ENCODE peak calls at places on chromosome 2, in seven cellular contexts. W is HCT116, M is OCI-LY7, V is tibial nerve, B is adrenal gland, F is GM06990, H is psoas muscle. J is an unnamed sample.

GRCh38 chr2:241632478-241633325 is 4.3 kb downstream of the THAP4 start:
- DNase-seq in W (no peak), V (no peak), B (no peak), H (no peak), M (no peak), F (no peak), J (no peak)

GRCh38 chr2:96869281-96869823 is 528 bp downstream of the SEMA4C start:
- DNase-seq in W (peak; percentile 19), H (peak; percentile 87), M (no peak), B (peak; percentile 85), F (no peak), V (peak; percentile 74), J (no peak)

GRCh38 chr2:127080941-127081769 is 25.8 kb downstream of the BIN1 start:
- DNase-seq in M (peak; percentile 19), V (no peak), W (no peak), B (peak; percentile 91), F (peak; percentile 53), H (peak; percentile 98), J (no peak)

GRCh38 chr2:180622122-180622918 is 358.1 kb upstream of the UBE2E3 start:
- DNase-seq in V (no peak), F (no peak), H (no peak), W (no peak), M (no peak), B (no peak), J (no peak)

GRCh38 chr2:207786956-207787516 is 17.3 kb upstream of the FZD5 start:
- DNase-seq in B (peak; percentile 29), V (no peak), H (no peak), M (no peak), W (no peak), F (no peak), J (no peak)

GRCh38 chr2:219570194-219570923 is 980 bp downstream of the OBSL1 start:
- DNase-seq in M (no peak), H (peak; percentile 81), V (no peak), B (peak; percentile 52), W (no peak), F (no peak), J (no peak)

GRCh38 chr2:54279385-54279784 is 23.4 kb upstream of the TSPYL6 start:
- DNase-seq in H (no peak), F (no peak), M (no peak), W (no peak), B (no peak), V (no peak), J (no peak)

GRCh38 chr2:71782323-71782722 is 329.0 kb downstream of the DYSF start:
- DNase-seq in B (no peak), M (no peak), F (no peak), V (no peak), H (no peak), W (no peak), J (no peak)

GRCh38 chr2:162073776-162074578 is at the start of gene DPP4:
- DNase-seq in H (peak; percentile 55), B (peak; percentile 44), V (no peak), F (peak; percentile 71), M (no peak), W (no peak), J (no peak)

GRCh38 chr2:221501210-221501882 is 70.8 kb downstream of the EPHA4 start:
- DNase-seq in H (no peak), W (no peak), M (no peak), F (no peak), B (no peak), V (no peak), J (no peak)

GRCh38 chr2:67733517-67733916 is 329.3 kb downstream of the C1D start:
- DNase-seq in M (peak; percentile 46), F (no peak), B (peak; percentile 43), W (peak; percentile 12), H (no peak), V (no peak), J (no peak)

GRCh38 chr2:130337735-130338325 is 4.9 kb upstream of the IMP4 start:
- DNase-seq in H (no peak), W (no peak), V (no peak), B (no peak), F (no peak), M (no peak), J (no peak)

GRCh38 chr2:241073166-241074064 is 28.7 kb downstream of the MTERF4 start:
- DNase-seq in M (no peak), V (no peak), H (no peak), F (no peak), B (peak; percentile 16), W (no peak), J (no peak)

GRCh38 chr2:38146302-38146916 is 70.5 kb upstream of the CYP1B1 start:
- DNase-seq in B (peak; percentile 55), M (no peak), V (no peak), F (peak; percentile 71), W (peak; percentile 37), H (peak; percentile 53), J (peak; percentile 38)

GRCh38 chr2:102111823-102112222 is 30.7 kb upstream of the IL1R1 start:
- DNase-seq in B (no peak), W (no peak), F (no peak), H (no peak), V (no peak), M (no peak), J (no peak)

GRCh38 chr2:229090231-229090630 is 180.9 kb downstream of the PID1 start:
- DNase-seq in V (no peak), H (no peak), W (no peak), B (peak; percentile 51), F (no peak), M (no peak), J (no peak)

GRCh38 chr2:66548422-66548821 is 113.5 kb downstream of the MEIS1 start:
- DNase-seq in B (no peak), H (no peak), W (no peak), F (no peak), V (no peak), M (no peak), J (no peak)

GRCh38 chr2:97997774-97998392 is 2.1 kb upstream of the TMEM131 start:
- DNase-seq in H (no peak), V (no peak), B (no peak), M (no peak), F (no peak), W (no peak), J (no peak)

GRCh38 chr2:189628817-189629552 is 32.3 kb upstream of the ASNSD1 start:
- DNase-seq in B (no peak), W (no peak), F (no peak), V (no peak), H (no peak), M (no peak), J (no peak)
- TF ChIP-seq CTCF in B (peak; percentile 33), W (no peak), F (no peak), V (no peak), H (peak; percentile 8), M (no peak), J (no peak)

GRCh38 chr2:106882658-106883057 is 3.3 kb downstream of the ST6GAL2 start:
- DNase-seq in W (no peak), M (no peak), H (no peak), F (no peak), V (no peak), B (no peak), J (no peak)

GRCh38 chr2:106885326-106885725 is 641 bp downstream of the ST6GAL2 start:
- DNase-seq in V (no peak), F (no peak), H (no peak), W (no peak), M (no peak), B (no peak), J (no peak)

GRCh38 chr2:106890611-106891010 is 4.6 kb upstream of the ST6GAL2 start:
- DNase-seq in B (no peak), M (no peak), V (no peak), H (no peak), W (no peak), F (no peak), J (no peak)

GRCh38 chr2:106886916-106887758 is 1.2 kb upstream of the ST6GAL2 start:
- DNase-seq in W (no peak), V (no peak), M (no peak), F (peak; percentile 6), B (no peak), H (no peak), J (no peak)

DNA sequence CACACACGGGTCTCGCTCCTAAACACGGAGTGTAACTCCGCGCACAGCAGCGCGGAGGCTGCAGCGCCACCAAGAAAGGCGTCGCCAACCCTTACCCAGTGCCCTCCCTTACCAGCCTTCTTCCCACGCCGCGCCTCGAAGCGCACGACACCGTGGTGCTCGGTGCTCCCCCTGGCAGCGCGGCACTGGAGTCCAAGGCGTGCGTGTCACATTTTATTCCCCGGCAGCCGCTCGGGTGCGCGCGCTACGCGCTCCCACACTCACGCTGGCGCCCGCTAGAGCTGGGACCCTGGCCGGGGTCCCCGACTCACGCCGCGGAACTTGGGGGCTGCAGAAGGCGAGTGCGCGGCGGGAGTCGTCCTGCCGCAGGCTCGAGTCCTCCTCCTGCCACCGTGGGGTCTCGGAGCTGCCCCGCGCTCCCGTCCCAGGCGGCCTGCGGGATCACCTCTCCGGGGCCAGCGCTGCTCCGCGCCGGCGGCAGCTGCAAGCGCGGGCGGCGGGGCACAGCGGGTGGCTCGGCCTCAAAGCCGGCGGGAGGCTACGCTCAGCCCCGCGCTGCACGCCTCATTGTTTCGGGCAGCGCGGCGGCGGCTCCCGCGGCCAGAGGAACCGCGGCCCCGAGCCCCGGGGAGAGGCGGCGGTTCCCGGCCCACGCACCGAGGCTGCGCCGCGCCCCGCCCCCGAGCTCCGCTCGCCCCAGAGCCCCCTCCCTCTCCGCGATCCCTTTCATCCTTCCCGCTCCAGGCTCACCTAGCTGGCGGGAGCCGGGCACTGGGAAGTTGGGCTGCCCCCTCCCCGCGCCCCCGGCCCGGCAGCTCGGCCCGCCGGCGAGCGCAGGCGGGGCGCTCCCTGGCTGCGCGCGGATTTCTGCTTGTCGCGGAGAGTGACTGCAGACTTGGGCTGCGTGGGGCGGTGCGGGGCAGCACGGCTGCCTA is at the start of gene ST6GAL2:
- DNase-seq in W (no peak), B (no peak), M (no peak), H (no peak), V (no peak), F (peak; percentile 14), J (no peak)
- H3K4me3 ChIP-seq in W (no peak within 1 kb of the TSS), B (peak within 1 kb of the TSS; percentile 39), M (no peak within 1 kb of the TSS), H (peak within 1 kb of the TSS; percentile 61), V (peak within 1 kb of the TSS; percentile 26), F (no peak within 1 kb of the TSS), J (no peak within 1 kb of the TSS)

GRCh38 chr2:99406137-99406536 is 68.9 kb downstream of the EIF5B start:
- DNase-seq in H (no peak), F (no peak), B (no peak), W (no peak), M (no peak), V (no peak), J (no peak)
- TF ChIP-seq CTCF in H (no peak), F (no peak), B (no peak), W (no peak), M (no peak), V (no peak), J (no peak)

DNA sequence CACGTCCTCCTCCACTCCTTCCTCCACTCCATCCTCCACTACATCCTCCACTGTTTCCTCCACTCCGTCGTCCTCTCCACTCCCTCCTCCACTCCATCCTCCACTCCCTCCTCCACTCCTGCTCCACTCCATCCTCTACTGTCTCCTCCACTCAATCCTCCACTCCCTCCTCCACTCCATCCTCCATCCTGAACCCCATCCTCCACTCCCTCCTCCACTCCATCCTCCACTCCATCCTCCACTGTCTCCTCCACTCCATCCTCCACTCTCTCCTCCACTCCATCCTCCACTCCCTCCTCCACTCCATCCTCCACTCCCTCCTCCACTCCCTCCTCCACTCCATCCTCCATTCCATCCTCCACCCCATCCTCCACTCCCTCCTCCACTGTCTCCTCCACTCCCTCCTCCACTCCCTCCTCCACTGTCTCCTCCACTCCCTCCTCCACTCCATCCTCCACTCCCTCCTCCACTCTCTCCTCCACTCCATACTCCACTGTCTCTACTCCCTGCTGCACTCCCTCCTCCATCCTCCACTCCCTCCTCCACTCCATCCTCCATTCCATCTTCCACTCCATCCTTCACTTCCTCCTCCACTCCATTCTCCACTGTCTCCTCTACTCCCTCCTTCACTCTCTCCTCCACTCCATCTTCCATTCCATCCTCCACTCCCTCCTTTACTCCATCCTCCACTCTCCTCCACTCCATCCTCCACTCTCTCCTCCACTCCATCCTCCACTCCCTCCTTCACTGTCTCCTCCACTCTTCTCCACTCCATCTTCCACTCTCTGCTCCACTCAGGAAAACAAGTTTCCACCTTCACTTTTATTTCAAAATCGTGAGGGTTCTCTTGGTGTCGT is 14.3 kb upstream of the B3GNT7 start:
- DNase-seq in V (no peak), B (no peak), F (no peak), W (no peak), H (no peak), M (no peak), J (no peak)
- H3K4me3 ChIP-seq in V (no peak overlapping the region), B (no peak overlapping the region), F (no peak overlapping the region), W (no peak overlapping the region), H (no peak overlapping the region), M (no peak overlapping the region), J (no peak overlapping the region)